ENCODE peak calls at places on chromosomes 4 and X, in five cellular contexts. K is NCI-H774; P is hypothalamus; V is CD8-positive, alpha-beta T cell; L is activated naive CD4-positive, alpha-beta T cell treated with Interleukin-2 at 50 U/mL for 16 hours. N is an unnamed sample.

GRCh38 chrX:152157042-152157441 is 18.7 kb upstream of the MAGEA10 start:
- DNase-seq in V (no peak), K (no peak), L (no peak), P (no peak), N (no peak)

GRCh38 chrX:63917296-63917695 is 132.3 kb upstream of the ARHGEF9 start:
- DNase-seq in P (no peak), K (no peak), L (no peak), V (no peak), N (no peak)

GRCh38 chrX:104347860-104348259 is 93.1 kb upstream of the ESX1 start:
- DNase-seq in L (no peak), K (no peak), V (no peak), P (no peak), N (no peak)

GRCh38 chr4:119138046-119138445 is 2.4 kb downstream of the MYOZ2 start:
- DNase-seq in P (no peak), V (no peak), L (no peak), K (no peak), N (no peak)

GRCh38 chr4:174794706-174795105 is 34.3 kb downstream of the GLRA3 start:
- DNase-seq in K (no peak), L (no peak), P (no peak), V (no peak), N (no peak)

GRCh38 chrX:11398785-11399184 is 105.6 kb downstream of the AMELX start:
- DNase-seq in P (no peak), L (no peak), K (no peak), V (no peak), N (no peak)

GRCh38 chr4:144723471-144723870 is 77.5 kb downstream of the HHIP start:
- DNase-seq in P (no peak), L (no peak), V (no peak), K (no peak), N (no peak)

GRCh38 chr4:30716158-30716557 is 4.0 kb upstream of the PCDH7 start:
- DNase-seq in L (no peak), P (no peak), V (no peak), K (no peak), N (no peak)

GRCh38 chrX:139360356-139360755 is 170.2 kb upstream of the F9 start:
- DNase-seq in V (no peak), L (no peak), K (no peak), P (no peak), N (no peak)